ENCODE peak calls at places on chromosomes 12 and 14, in four cellular contexts. One of them, this sample, is unnamed.

GRCh38 chr12:124646385-124647230 is 79.2 kb upstream of the NCOR2 start:
- DNase-seq in H9: no peak
- DNase-seq in IMR-90: no peak
- DNase-seq in mesendoderm: no peak
- DNase-seq in this sample: no peak

GRCh38 chr14:97584528-97584927 is 787.3 kb downstream of the VRK1 start:
- DNase-seq in H9: peak; percentile 50
- DNase-seq in IMR-90: no peak
- DNase-seq in mesendoderm: peak; percentile 62
- DNase-seq in this sample: no peak

GRCh38 chr14:67620217-67620789 is 583 bp downstream of the ARG2 start:
- DNase-seq in H9: peak; percentile 58
- DNase-seq in IMR-90: peak; percentile 7
- DNase-seq in mesendoderm: peak; percentile 70
- DNase-seq in this sample: peak; percentile 23

GRCh38 chr12:107349008-107349747 is 255.8 kb upstream of the CRY1 start:
- DNase-seq in H9: no peak
- DNase-seq in IMR-90: peak; percentile 91
- DNase-seq in mesendoderm: peak; percentile 89
- DNase-seq in this sample: peak; percentile 3

GRCh38 chr14:81656811-81657210 is 123.2 kb upstream of the SEL1L start:
- DNase-seq in H9: no peak
- DNase-seq in IMR-90: no peak
- DNase-seq in mesendoderm: no peak
- DNase-seq in this sample: no peak

GRCh38 chr12:67348683-67349082 is 79.5 kb downstream of the CAND1 start:
- DNase-seq in H9: no peak
- DNase-seq in IMR-90: no peak
- DNase-seq in mesendoderm: no peak
- DNase-seq in this sample: no peak

GRCh38 chr14:47917344-47917954 is 242.0 kb upstream of the MDGA2 start:
- DNase-seq in H9: peak; percentile 29
- DNase-seq in IMR-90: peak; percentile 13
- DNase-seq in mesendoderm: peak; percentile 70
- DNase-seq in this sample: peak; percentile 61

GRCh38 chr12:30794591-30795409 is 40.0 kb upstream of the CAPRIN2 start:
- DNase-seq in H9: peak; percentile 90
- DNase-seq in IMR-90: peak; percentile 85
- DNase-seq in mesendoderm: peak; percentile 99
- DNase-seq in this sample: peak; percentile 81

GRCh38 chr12:50059440-50060119 is 2.2 kb downstream of the ASIC1 start:
- DNase-seq in H9: no peak
- DNase-seq in IMR-90: peak; percentile 39
- DNase-seq in mesendoderm: no peak
- DNase-seq in this sample: no peak

GRCh38 chr14:74697543-74697942 is 15.3 kb downstream of the AREL1 start:
- DNase-seq in H9: no peak
- DNase-seq in IMR-90: peak; percentile 94
- DNase-seq in mesendoderm: peak; percentile 26
- DNase-seq in this sample: peak; percentile 25

GRCh38 chr14:67077914-67078313 is 111.3 kb upstream of the GARIN2 start:
- DNase-seq in H9: no peak
- DNase-seq in IMR-90: peak; percentile 11
- DNase-seq in mesendoderm: no peak
- DNase-seq in this sample: no peak

GRCh38 chr14:99733551-99734405 is 49.7 kb downstream of the CYP46A1 start:
- DNase-seq in H9: peak; percentile 24
- DNase-seq in IMR-90: no peak
- DNase-seq in mesendoderm: no peak
- DNase-seq in this sample: no peak

GRCh38 chr14:32820686-32821085 is 118.0 kb upstream of the NPAS3 start:
- DNase-seq in H9: no peak
- DNase-seq in IMR-90: no peak
- DNase-seq in mesendoderm: no peak
- DNase-seq in this sample: no peak

GRCh38 chr14:77862154-77862783 is 62.4 kb downstream of the ADCK1 start:
- DNase-seq in H9: peak; percentile 85
- DNase-seq in IMR-90: peak; percentile 49
- DNase-seq in mesendoderm: peak; percentile 72
- DNase-seq in this sample: peak; percentile 54

GRCh38 chr14:72614891-72615410 is 278.9 kb downstream of the DPF3 start:
- DNase-seq in H9: no peak
- DNase-seq in IMR-90: no peak
- DNase-seq in mesendoderm: no peak
- DNase-seq in this sample: no peak

GRCh38 chr12:32509328-32510122 is 110.2 kb downstream of the FGD4 start:
- DNase-seq in H9: no peak
- DNase-seq in IMR-90: no peak
- DNase-seq in mesendoderm: no peak
- DNase-seq in this sample: no peak

GRCh38 chr12:93198086-93198485 is 179.6 kb upstream of the NUDT4 start:
- DNase-seq in H9: no peak
- DNase-seq in IMR-90: peak; percentile 88
- DNase-seq in mesendoderm: no peak
- DNase-seq in this sample: peak; percentile 69

GRCh38 chr12:88175544-88175943 is 33.4 kb downstream of the TMTC3 start:
- DNase-seq in H9: no peak
- DNase-seq in IMR-90: no peak
- DNase-seq in mesendoderm: no peak
- DNase-seq in this sample: no peak

GRCh38 chr14:102527255-102528232 is 18.0 kb upstream of the ANKRD9 start:
- DNase-seq in H9: no peak
- DNase-seq in IMR-90: no peak
- DNase-seq in mesendoderm: no peak
- DNase-seq in this sample: no peak

GRCh38 chr12:26746315-26746714 is 86.7 kb downstream of the ITPR2 start:
- DNase-seq in H9: no peak
- DNase-seq in IMR-90: peak; percentile 84
- DNase-seq in mesendoderm: peak; percentile 63
- DNase-seq in this sample: peak; percentile 85

GRCh38 chr12:132364348-132364902 is 35.0 kb upstream of the GALNT9 start:
- DNase-seq in H9: no peak
- DNase-seq in IMR-90: no peak
- DNase-seq in mesendoderm: no peak
- DNase-seq in this sample: no peak

DNA sequence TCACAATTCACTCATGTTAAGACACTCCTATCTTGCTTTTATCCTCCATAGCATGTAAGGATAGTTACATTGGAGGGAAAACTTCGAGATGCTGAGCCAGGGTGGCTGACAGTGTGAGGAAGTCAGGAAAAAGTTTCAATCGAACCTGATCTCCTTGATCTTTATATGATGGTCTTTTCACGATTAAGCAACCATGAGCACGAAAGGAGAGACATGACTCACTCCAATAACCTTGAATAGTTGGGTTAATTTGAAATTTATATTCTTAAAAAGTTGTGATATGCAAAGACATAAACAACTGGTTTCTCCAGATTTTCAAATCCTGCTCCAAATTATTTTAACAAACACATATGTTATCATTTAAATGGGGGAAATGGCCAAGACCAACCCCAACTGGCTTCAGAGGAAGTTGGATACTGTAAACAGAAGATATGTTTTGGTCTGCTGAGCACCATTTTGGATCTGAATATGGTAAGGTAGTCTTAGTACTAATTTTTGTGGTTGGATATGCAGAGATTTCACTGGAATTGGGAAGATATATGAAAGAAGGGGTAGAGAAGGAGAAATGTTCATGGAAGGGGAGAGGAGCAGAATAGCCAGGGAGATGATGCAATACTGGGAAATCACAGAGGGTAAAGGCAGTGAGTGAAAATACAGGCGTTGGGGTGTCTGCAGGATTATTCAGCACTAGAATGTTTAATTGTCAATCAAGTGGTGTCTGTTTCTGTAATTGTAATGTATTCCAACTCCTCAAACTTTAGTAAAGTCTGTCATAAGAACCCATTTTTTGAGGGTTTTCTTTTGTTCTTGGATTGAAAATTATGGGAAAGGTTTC is 185.2 kb upstream of the SLC38A2 start:
- DNase-seq in H9: no peak
- DNase-seq in IMR-90: peak; percentile 59
- DNase-seq in mesendoderm: no peak
- DNase-seq in this sample: peak; percentile 33
- H3K9ac ChIP-seq in H9: no peak overlapping the region
- H3K9ac ChIP-seq in IMR-90: peak overlapping the region; percentile 35
- H3K9ac ChIP-seq in mesendoderm: no peak overlapping the region
- H3K9ac ChIP-seq in this sample: peak overlapping the region; percentile 74

GRCh38 chr14:101061411-101062064 is 158.0 kb upstream of the RTL1 start:
- DNase-seq in H9: no peak
- DNase-seq in IMR-90: no peak
- DNase-seq in mesendoderm: no peak
- DNase-seq in this sample: no peak

GRCh38 chr14:101063121-101063520 is 159.6 kb upstream of the RTL1 start:
- DNase-seq in H9: no peak
- DNase-seq in IMR-90: no peak
- DNase-seq in mesendoderm: no peak
- DNase-seq in this sample: no peak

GRCh38 chr14:101060171-101060601 is 156.7 kb upstream of the RTL1 start:
- DNase-seq in H9: no peak
- DNase-seq in IMR-90: no peak
- DNase-seq in mesendoderm: no peak
- DNase-seq in this sample: no peak

GRCh38 chr14:101062611-101063010 is 159.1 kb upstream of the RTL1 start:
- DNase-seq in H9: no peak
- DNase-seq in IMR-90: peak; percentile 66
- DNase-seq in mesendoderm: no peak
- DNase-seq in this sample: no peak

GRCh38 chr14:101062065-101062450 is 158.5 kb upstream of the RTL1 start:
- DNase-seq in H9: no peak
- DNase-seq in IMR-90: no peak
- DNase-seq in mesendoderm: no peak
- DNase-seq in this sample: no peak
- H3K18ac ChIP-seq in H9: no peak overlapping the region
- H3K18ac ChIP-seq in IMR-90: no peak overlapping the region
- H3K18ac ChIP-seq in mesendoderm: no peak overlapping the region
- H3K18ac ChIP-seq in this sample: no peak overlapping the region

GRCh38 chr12:80636832-80637231 is 70.6 kb upstream of the MYF6 start:
- DNase-seq in H9: no peak
- DNase-seq in IMR-90: no peak
- DNase-seq in mesendoderm: no peak
- DNase-seq in this sample: no peak
- H3K9ac ChIP-seq in H9: no peak overlapping the region
- H3K9ac ChIP-seq in IMR-90: no peak overlapping the region
- H3K9ac ChIP-seq in mesendoderm: no peak overlapping the region
- H3K9ac ChIP-seq in this sample: no peak overlapping the region

GRCh38 chr12:128007250-128007649 is 259.7 kb upstream of the TMEM132C start:
- DNase-seq in H9: no peak
- DNase-seq in IMR-90: no peak
- DNase-seq in mesendoderm: no peak
- DNase-seq in this sample: no peak
- H3K18ac ChIP-seq in H9: no peak overlapping the region
- H3K18ac ChIP-seq in IMR-90: no peak overlapping the region
- H3K18ac ChIP-seq in mesendoderm: no peak overlapping the region
- H3K18ac ChIP-seq in this sample: no peak overlapping the region